ENCODE peak calls at places on chromosomes 13 and 19, in five cellular contexts. One of them, this sample, is unnamed.
A peak's percentile ranks its signal among the peaks of the same experiment; 100 is the strongest.

GRCh38 chr13:71021810-71022422 is 845.1 kb downstream of the DACH1 start:
- DNase-seq in GM12891: no peak
- DNase-seq in GM12878: no peak
- DNase-seq in H1: no peak
- DNase-seq in HepG2: no peak
- DNase-seq in this sample: no peak

GRCh38 chr13:99256709-99257108 is 1.5 kb downstream of the GPR18 start:
- DNase-seq in GM12891: no peak
- DNase-seq in H1: no peak
- DNase-seq in HepG2: no peak
- DNase-seq in GM12878: no peak
- DNase-seq in this sample: no peak

GRCh38 chr13:73168226-73168992 is 109.6 kb downstream of the KLF5 start:
- DNase-seq in HepG2: no peak
- DNase-seq in GM12891: no peak
- DNase-seq in H1: no peak
- DNase-seq in GM12878: no peak
- DNase-seq in this sample: no peak

GRCh38 chr13:28575200-28575599 is 80.3 kb upstream of the FLT1 start:
- DNase-seq in HepG2: no peak
- DNase-seq in GM12878: peak; percentile 26
- DNase-seq in H1: no peak
- DNase-seq in GM12891: no peak
- DNase-seq in this sample: no peak

GRCh38 chr19:862529-863304 is 3.3 kb downstream of the CFD start:
- DNase-seq in GM12878: peak; percentile 12
- DNase-seq in HepG2: no peak
- DNase-seq in H1: peak; percentile 98
- DNase-seq in GM12891: no peak
- DNase-seq in this sample: peak; percentile 78

GRCh38 chr13:89457977-89458376 is 1786.8 kb downstream of the SLITRK5 start:
- DNase-seq in GM12878: no peak
- DNase-seq in H1: no peak
- DNase-seq in HepG2: no peak
- DNase-seq in GM12891: no peak
- DNase-seq in this sample: no peak

GRCh38 chr19:12772323-12772722 is 3.0 kb downstream of the HOOK2 start:
- DNase-seq in GM12878: no peak
- DNase-seq in GM12891: no peak
- DNase-seq in H1: no peak
- DNase-seq in HepG2: no peak
- DNase-seq in this sample: no peak

GRCh38 chr13:76865109-76865508 is 21.1 kb downstream of the KCTD12 start:
- DNase-seq in GM12891: no peak
- DNase-seq in HepG2: no peak
- DNase-seq in H1: no peak
- DNase-seq in GM12878: no peak
- DNase-seq in this sample: no peak

GRCh38 chr13:86920960-86921359 is 750.2 kb upstream of the SLITRK5 start:
- DNase-seq in H1: no peak
- DNase-seq in GM12891: no peak
- DNase-seq in HepG2: no peak
- DNase-seq in GM12878: no peak
- DNase-seq in this sample: no peak

GRCh38 chr13:112137144-112137543 is 70.2 kb downstream of the SOX1 start:
- DNase-seq in GM12891: no peak
- DNase-seq in GM12878: no peak
- DNase-seq in HepG2: no peak
- DNase-seq in H1: no peak
- DNase-seq in this sample: no peak

GRCh38 chr19:50718255-50719118 is 1.1 kb downstream of the SHANK1 start:
- DNase-seq in GM12891: no peak
- DNase-seq in GM12878: no peak
- DNase-seq in H1: peak; percentile 72
- DNase-seq in HepG2: no peak
- DNase-seq in this sample: no peak

GRCh38 chr13:46355088-46355468 is 32.0 kb downstream of the RUBCNL start:
- DNase-seq in GM12891: no peak
- DNase-seq in H1: no peak
- DNase-seq in GM12878: no peak
- DNase-seq in HepG2: no peak
- DNase-seq in this sample: no peak

GRCh38 chr19:6723738-6724137 is 3.3 kb upstream of the C3 start:
- DNase-seq in HepG2: no peak
- DNase-seq in H1: no peak
- DNase-seq in GM12891: no peak
- DNase-seq in GM12878: no peak
- DNase-seq in this sample: no peak

GRCh38 chr19:55585658-55586339 is 5.2 kb upstream of the ZNF579 start:
- DNase-seq in GM12891: no peak
- DNase-seq in HepG2: peak; percentile 76
- DNase-seq in GM12878: no peak
- DNase-seq in H1: peak; percentile 92
- DNase-seq in this sample: no peak

GRCh38 chr19:37914908-37915307 is 7.9 kb downstream of the SIPA1L3 start:
- DNase-seq in HepG2: no peak
- DNase-seq in H1: no peak
- DNase-seq in GM12891: peak; percentile 30
- DNase-seq in GM12878: peak; percentile 77
- DNase-seq in this sample: no peak

GRCh38 chr13:111006508-111007031 is 91.7 kb upstream of the ANKRD10 start:
- DNase-seq in GM12878: no peak
- DNase-seq in H1: no peak
- DNase-seq in HepG2: no peak
- DNase-seq in GM12891: no peak
- DNase-seq in this sample: no peak

GRCh38 chr19:48858984-48859710 is 9.3 kb downstream of the PLEKHA4 start:
- DNase-seq in GM12891: peak; percentile 77
- DNase-seq in HepG2: no peak
- DNase-seq in GM12878: no peak
- DNase-seq in H1: peak; percentile 69
- DNase-seq in this sample: peak; percentile 79

GRCh38 chr13:33326246-33326645 is 40.7 kb upstream of the STARD13 start:
- DNase-seq in GM12891: no peak
- DNase-seq in HepG2: no peak
- DNase-seq in GM12878: no peak
- DNase-seq in H1: no peak
- DNase-seq in this sample: no peak

GRCh38 chr13:63700366-63700765 is 2284.7 kb upstream of the PCDH20 start:
- DNase-seq in HepG2: no peak
- DNase-seq in GM12891: no peak
- DNase-seq in GM12878: no peak
- DNase-seq in H1: no peak
- DNase-seq in this sample: no peak

GRCh38 chr13:43558312-43558711 is 228.5 kb downstream of the ENOX1 start:
- DNase-seq in HepG2: no peak
- DNase-seq in H1: no peak
- DNase-seq in GM12891: no peak
- DNase-seq in GM12878: no peak
- DNase-seq in this sample: no peak

GRCh38 chr19:41641879-41642485 is 15.1 kb upstream of the CEACAM4 start:
- DNase-seq in GM12891: peak; percentile 66
- DNase-seq in HepG2: peak; percentile 23
- DNase-seq in GM12878: peak; percentile 4
- DNase-seq in H1: peak; percentile 75
- DNase-seq in this sample: peak; percentile 53

GRCh38 chr13:67200605-67201004 is 29.5 kb downstream of the PCDH9 start:
- DNase-seq in GM12878: no peak
- DNase-seq in H1: no peak
- DNase-seq in GM12891: no peak
- DNase-seq in HepG2: no peak
- DNase-seq in this sample: no peak

GRCh38 chr13:67204731-67205130 is 25.4 kb downstream of the PCDH9 start:
- DNase-seq in H1: no peak
- DNase-seq in HepG2: no peak
- DNase-seq in GM12891: no peak
- DNase-seq in GM12878: no peak
- DNase-seq in this sample: no peak

GRCh38 chr13:67197704-67198103 is 32.4 kb downstream of the PCDH9 start:
- DNase-seq in GM12878: no peak
- DNase-seq in GM12891: no peak
- DNase-seq in H1: no peak
- DNase-seq in HepG2: no peak
- DNase-seq in this sample: no peak

GRCh38 chr13:67200183-67200582 is 30.0 kb downstream of the PCDH9 start:
- DNase-seq in H1: no peak
- DNase-seq in GM12891: no peak
- DNase-seq in HepG2: no peak
- DNase-seq in GM12878: no peak
- DNase-seq in this sample: no peak
- TF ChIP-seq POLR2AphosphoS5 in H1: no peak
- TF ChIP-seq POLR2AphosphoS5 in GM12891: no peak
- TF ChIP-seq POLR2AphosphoS5 in HepG2: no peak
- TF ChIP-seq POLR2AphosphoS5 in GM12878: no peak
- TF ChIP-seq POLR2AphosphoS5 in this sample: no peak

DNA sequence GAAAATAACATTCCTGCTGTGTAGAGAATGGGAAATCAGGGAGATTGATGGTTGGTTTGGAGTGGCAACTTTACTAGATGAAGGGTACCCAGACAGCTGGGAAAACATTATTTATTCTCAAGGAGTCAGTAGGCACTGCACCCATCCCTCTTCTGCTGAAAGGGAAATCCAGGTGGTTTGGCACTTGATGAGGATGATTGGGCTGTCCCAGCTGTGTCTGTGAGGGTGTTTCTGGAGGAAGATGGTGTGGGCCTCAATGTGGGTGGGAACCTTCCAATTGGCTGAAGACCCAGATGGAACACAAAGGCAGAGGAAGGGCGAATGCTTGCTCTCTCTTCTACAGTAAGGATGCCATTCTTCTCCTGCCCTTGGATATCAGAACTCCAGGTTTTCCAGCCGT is 10.4 kb upstream of the SACS start:
- DNase-seq in GM12878: no peak
- DNase-seq in HepG2: no peak
- DNase-seq in GM12891: no peak
- DNase-seq in H1: no peak
- DNase-seq in this sample: no peak
- TF ChIP-seq TAF1 in GM12878: no peak
- TF ChIP-seq TAF1 in HepG2: no peak
- TF ChIP-seq TAF1 in GM12891: no peak
- TF ChIP-seq TAF1 in H1: no peak
- TF ChIP-seq TAF1 in this sample: no peak

DNA sequence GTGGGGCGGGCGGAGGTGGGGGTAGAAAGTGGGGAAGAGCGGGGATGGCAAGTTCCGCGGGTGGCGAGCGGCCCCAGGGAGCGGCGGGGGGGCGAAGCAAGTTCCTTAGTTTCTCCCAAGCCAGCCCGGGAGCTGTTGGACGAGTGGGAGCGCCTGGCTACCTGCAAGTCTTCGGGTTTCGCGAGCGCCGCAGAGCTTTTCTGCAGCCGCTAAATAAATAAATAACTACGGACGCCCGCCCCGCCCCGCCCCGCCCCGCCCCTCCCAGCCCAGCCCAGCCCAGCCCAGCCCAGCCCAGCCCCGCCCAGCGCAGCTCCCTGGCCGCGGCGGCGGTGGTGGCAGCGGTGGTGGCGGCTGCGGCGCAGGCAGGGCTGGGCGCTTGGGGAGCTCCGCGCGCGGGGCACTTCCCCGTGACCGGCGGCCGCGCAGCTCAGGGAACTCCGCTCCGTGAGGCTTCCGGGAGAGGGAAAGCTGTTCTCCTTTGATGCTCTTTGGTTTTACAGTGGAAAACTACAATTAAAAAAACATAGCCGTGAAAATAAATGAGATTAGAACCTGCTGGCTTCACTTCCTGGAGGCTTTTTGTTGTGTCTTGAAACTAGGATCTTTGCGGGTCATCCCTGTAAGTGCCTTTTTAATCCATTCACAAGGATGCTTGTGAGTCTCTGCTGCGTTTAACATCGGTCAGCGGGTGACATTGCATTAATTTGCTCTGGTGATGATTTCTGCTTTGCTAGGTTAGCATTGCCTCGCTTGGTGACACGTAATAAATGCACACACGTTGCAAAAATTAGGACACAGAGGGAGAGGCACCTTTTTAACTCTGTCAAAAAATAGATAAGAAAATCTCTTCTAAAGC is at the start of gene UBE2L5:
- DNase-seq in H1: peak; percentile 78
- DNase-seq in GM12891: peak; percentile 43
- DNase-seq in GM12878: no peak
- DNase-seq in HepG2: peak; percentile 23
- DNase-seq in this sample: peak; percentile 36
- TF ChIP-seq POLR2A in H1: no peak
- TF ChIP-seq POLR2A in GM12891: no peak
- TF ChIP-seq POLR2A in GM12878: peak; percentile 75
- TF ChIP-seq POLR2A in HepG2: no peak
- TF ChIP-seq POLR2A in this sample: no peak

DNA sequence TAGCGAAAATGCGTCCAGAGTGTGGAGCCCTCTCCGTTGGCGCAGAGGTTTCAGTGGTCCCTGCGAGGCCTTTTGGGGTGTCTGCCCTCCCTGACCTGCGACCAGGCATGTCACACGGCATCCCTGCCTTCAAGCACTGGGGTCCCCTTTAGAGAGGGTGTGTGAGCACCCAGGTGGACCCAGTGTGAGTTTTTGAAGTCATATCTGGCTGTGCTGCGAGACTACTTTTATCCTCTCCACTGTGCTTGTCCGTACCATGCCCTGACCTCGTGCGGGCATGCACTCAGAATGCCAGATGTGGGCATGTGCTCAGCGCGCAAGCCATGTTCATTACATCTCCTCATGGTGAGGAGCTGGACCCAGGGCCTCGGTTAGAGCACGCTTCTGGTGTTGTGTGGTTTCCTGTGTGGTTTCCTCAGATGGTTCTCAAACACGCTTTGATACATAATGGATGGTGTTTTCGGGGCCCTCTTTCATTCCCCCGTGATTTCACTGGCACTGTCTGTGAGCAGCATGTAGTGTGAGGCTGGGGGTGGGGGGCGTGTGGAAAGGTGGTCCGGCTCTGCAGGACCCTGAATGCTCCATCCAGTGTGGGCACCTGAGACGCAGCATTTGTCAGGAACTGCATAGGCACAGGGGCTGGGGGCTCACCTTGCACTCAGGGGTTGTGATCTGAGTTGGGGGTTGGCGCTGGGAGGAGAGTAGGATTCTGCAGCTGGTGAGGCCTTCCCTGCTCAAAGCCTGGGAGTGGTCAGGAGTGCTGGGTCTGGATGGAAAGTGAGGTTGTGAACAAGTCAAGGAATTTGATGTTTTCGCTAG is 2.3 kb downstream of the TFDP1 start:
- DNase-seq in GM12878: no peak
- DNase-seq in H1: peak; percentile 35
- DNase-seq in GM12891: no peak
- DNase-seq in HepG2: no peak
- DNase-seq in this sample: no peak
- TF ChIP-seq POLR2AphosphoS5 in GM12878: no peak
- TF ChIP-seq POLR2AphosphoS5 in H1: no peak
- TF ChIP-seq POLR2AphosphoS5 in GM12891: no peak
- TF ChIP-seq POLR2AphosphoS5 in HepG2: no peak
- TF ChIP-seq POLR2AphosphoS5 in this sample: no peak

DNA sequence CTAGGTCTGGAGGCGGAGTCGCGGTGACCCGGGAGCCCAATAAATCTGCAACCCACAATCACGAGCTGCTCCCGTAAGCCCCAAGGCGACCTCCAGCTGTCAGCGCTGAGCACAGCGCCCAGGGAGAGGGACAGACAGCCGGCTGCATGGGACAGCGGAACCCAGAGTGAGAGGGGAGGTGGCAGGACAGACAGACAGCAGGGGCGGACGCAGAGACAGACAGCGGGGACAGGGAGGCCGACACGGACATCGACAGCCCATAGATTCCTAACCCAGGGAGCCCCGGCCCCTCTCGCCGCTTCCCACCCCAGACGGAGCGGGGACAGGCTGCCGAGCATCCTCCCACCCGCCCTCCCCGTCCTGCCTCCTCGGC is at the start of gene SLC5A5:
- DNase-seq in H1: peak; percentile 61
- DNase-seq in GM12891: no peak
- DNase-seq in GM12878: no peak
- DNase-seq in HepG2: no peak
- DNase-seq in this sample: no peak
- TF ChIP-seq TAF1 in H1: no peak
- TF ChIP-seq TAF1 in GM12891: no peak
- TF ChIP-seq TAF1 in GM12878: no peak
- TF ChIP-seq TAF1 in HepG2: no peak
- TF ChIP-seq TAF1 in this sample: no peak

This sample was measured in GM12892.